ENCODE peak calls at places on chromosomes 4 and X, in eight cellular contexts. One of them, this sample, is unnamed.

GRCh38 chr4:4443821-4444220 is 56.9 kb downstream of the NSG1 start:
- DNase-seq in activated CD4-positive, alpha-beta memory T cell treated with anti-CD3 and anti-CD28 coated beads, Interleukin-2, amount 10 ng/mL, durations not matched to agents 7 days and 5 days: no peak
- DNase-seq in WERI-Rb-1: no peak
- DNase-seq in MCF 10A: peak
- DNase-seq in A549: peak
- DNase-seq in DMS79: no peak
- DNase-seq in T-helper 17 cell: no peak
- DNase-seq in GM20000: no peak
- DNase-seq in this sample: no peak

GRCh38 chrX:44580466-44580865 is 37.8 kb upstream of the FUNDC1 start:
- DNase-seq in activated CD4-positive, alpha-beta memory T cell treated with anti-CD3 and anti-CD28 coated beads, Interleukin-2, amount 10 ng/mL, durations not matched to agents 7 days and 5 days: no peak
- DNase-seq in WERI-Rb-1: no peak
- DNase-seq in MCF 10A: peak
- DNase-seq in A549: peak
- DNase-seq in DMS79: no peak
- DNase-seq in T-helper 17 cell: no peak
- DNase-seq in GM20000: no peak
- DNase-seq in this sample: no peak

GRCh38 chrX:21638311-21638710 is 19.8 kb downstream of the KLHL34 start:
- DNase-seq in activated CD4-positive, alpha-beta memory T cell treated with anti-CD3 and anti-CD28 coated beads, Interleukin-2, amount 10 ng/mL, durations not matched to agents 7 days and 5 days: no peak
- DNase-seq in WERI-Rb-1: no peak
- DNase-seq in MCF 10A: no peak
- DNase-seq in A549: no peak
- DNase-seq in DMS79: no peak
- DNase-seq in T-helper 17 cell: no peak
- DNase-seq in GM20000: no peak
- DNase-seq in this sample: no peak

GRCh38 chrX:42269186-42269585 is 345.8 kb upstream of the CASK start:
- DNase-seq in activated CD4-positive, alpha-beta memory T cell treated with anti-CD3 and anti-CD28 coated beads, Interleukin-2, amount 10 ng/mL, durations not matched to agents 7 days and 5 days: no peak
- DNase-seq in WERI-Rb-1: no peak
- DNase-seq in MCF 10A: peak
- DNase-seq in A549: no peak
- DNase-seq in DMS79: no peak
- DNase-seq in T-helper 17 cell: no peak
- DNase-seq in GM20000: no peak
- DNase-seq in this sample: no peak

GRCh38 chr4:109298279-109299010 is 4.0 kb downstream of the COL25A1 start:
- DNase-seq in activated CD4-positive, alpha-beta memory T cell treated with anti-CD3 and anti-CD28 coated beads, Interleukin-2, amount 10 ng/mL, durations not matched to agents 7 days and 5 days: no peak
- DNase-seq in WERI-Rb-1: peak
- DNase-seq in MCF 10A: peak
- DNase-seq in A549: peak
- DNase-seq in DMS79: no peak
- DNase-seq in T-helper 17 cell: no peak
- DNase-seq in GM20000: peak
- DNase-seq in this sample: no peak

GRCh38 chrX:32673193-32673592 is 538.2 kb downstream of the DMD start:
- DNase-seq in activated CD4-positive, alpha-beta memory T cell treated with anti-CD3 and anti-CD28 coated beads, Interleukin-2, amount 10 ng/mL, durations not matched to agents 7 days and 5 days: no peak
- DNase-seq in WERI-Rb-1: no peak
- DNase-seq in MCF 10A: peak
- DNase-seq in A549: peak
- DNase-seq in DMS79: no peak
- DNase-seq in T-helper 17 cell: no peak
- DNase-seq in GM20000: no peak
- DNase-seq in this sample: no peak

GRCh38 chr4:2142630-2143427 is 83.7 kb downstream of the NAT8L start:
- DNase-seq in activated CD4-positive, alpha-beta memory T cell treated with anti-CD3 and anti-CD28 coated beads, Interleukin-2, amount 10 ng/mL, durations not matched to agents 7 days and 5 days: no peak
- DNase-seq in WERI-Rb-1: no peak
- DNase-seq in MCF 10A: peak
- DNase-seq in A549: no peak
- DNase-seq in DMS79: no peak
- DNase-seq in T-helper 17 cell: no peak
- DNase-seq in GM20000: no peak
- DNase-seq in this sample: no peak

GRCh38 chr4:168632246-168632832 is 135.5 kb downstream of the PALLD start:
- DNase-seq in activated CD4-positive, alpha-beta memory T cell treated with anti-CD3 and anti-CD28 coated beads, Interleukin-2, amount 10 ng/mL, durations not matched to agents 7 days and 5 days: no peak
- DNase-seq in WERI-Rb-1: no peak
- DNase-seq in MCF 10A: no peak
- DNase-seq in A549: no peak
- DNase-seq in DMS79: no peak
- DNase-seq in T-helper 17 cell: no peak
- DNase-seq in GM20000: no peak
- DNase-seq in this sample: no peak

GRCh38 chrX:118824173-118824782 is 654 bp downstream of the ZCCHC12 start:
- DNase-seq in activated CD4-positive, alpha-beta memory T cell treated with anti-CD3 and anti-CD28 coated beads, Interleukin-2, amount 10 ng/mL, durations not matched to agents 7 days and 5 days: no peak
- DNase-seq in WERI-Rb-1: no peak
- DNase-seq in MCF 10A: no peak
- DNase-seq in A549: no peak
- DNase-seq in DMS79: no peak
- DNase-seq in T-helper 17 cell: no peak
- DNase-seq in GM20000: no peak
- DNase-seq in this sample: no peak

GRCh38 chrX:40077906-40078305 is 19.9 kb downstream of the BCOR start:
- DNase-seq in activated CD4-positive, alpha-beta memory T cell treated with anti-CD3 and anti-CD28 coated beads, Interleukin-2, amount 10 ng/mL, durations not matched to agents 7 days and 5 days: no peak
- DNase-seq in WERI-Rb-1: no peak
- DNase-seq in MCF 10A: no peak
- DNase-seq in A549: no peak
- DNase-seq in DMS79: no peak
- DNase-seq in T-helper 17 cell: no peak
- DNase-seq in GM20000: no peak
- DNase-seq in this sample: no peak

GRCh38 chr4:53905935-53906377 is 158.4 kb downstream of the CHIC2 start:
- DNase-seq in activated CD4-positive, alpha-beta memory T cell treated with anti-CD3 and anti-CD28 coated beads, Interleukin-2, amount 10 ng/mL, durations not matched to agents 7 days and 5 days: peak
- DNase-seq in WERI-Rb-1: no peak
- DNase-seq in MCF 10A: peak
- DNase-seq in A549: peak
- DNase-seq in DMS79: no peak
- DNase-seq in T-helper 17 cell: no peak
- DNase-seq in GM20000: no peak
- DNase-seq in this sample: no peak

GRCh38 chr4:2761035-2761923 is 5.1 kb upstream of the TNIP2 start:
- DNase-seq in activated CD4-positive, alpha-beta memory T cell treated with anti-CD3 and anti-CD28 coated beads, Interleukin-2, amount 10 ng/mL, durations not matched to agents 7 days and 5 days: peak
- DNase-seq in WERI-Rb-1: no peak
- DNase-seq in MCF 10A: peak
- DNase-seq in A549: no peak
- DNase-seq in DMS79: no peak
- DNase-seq in T-helper 17 cell: no peak
- DNase-seq in GM20000: peak
- DNase-seq in this sample: peak

GRCh38 chr4:152398060-152398459 is 137.8 kb downstream of the FBXW7 start:
- DNase-seq in activated CD4-positive, alpha-beta memory T cell treated with anti-CD3 and anti-CD28 coated beads, Interleukin-2, amount 10 ng/mL, durations not matched to agents 7 days and 5 days: no peak
- DNase-seq in WERI-Rb-1: no peak
- DNase-seq in MCF 10A: peak
- DNase-seq in A549: peak
- DNase-seq in DMS79: no peak
- DNase-seq in T-helper 17 cell: no peak
- DNase-seq in GM20000: no peak
- DNase-seq in this sample: no peak

GRCh38 chr4:47071863-47072441 is 40.6 kb downstream of the GABRB1 start:
- DNase-seq in activated CD4-positive, alpha-beta memory T cell treated with anti-CD3 and anti-CD28 coated beads, Interleukin-2, amount 10 ng/mL, durations not matched to agents 7 days and 5 days: no peak
- DNase-seq in WERI-Rb-1: no peak
- DNase-seq in MCF 10A: peak
- DNase-seq in A549: no peak
- DNase-seq in DMS79: no peak
- DNase-seq in T-helper 17 cell: no peak
- DNase-seq in GM20000: no peak
- DNase-seq in this sample: no peak

GRCh38 chr4:7160951-7161440 is 31.3 kb upstream of the SORCS2 start:
- DNase-seq in activated CD4-positive, alpha-beta memory T cell treated with anti-CD3 and anti-CD28 coated beads, Interleukin-2, amount 10 ng/mL, durations not matched to agents 7 days and 5 days: no peak
- DNase-seq in WERI-Rb-1: no peak
- DNase-seq in MCF 10A: no peak
- DNase-seq in A549: no peak
- DNase-seq in DMS79: no peak
- DNase-seq in T-helper 17 cell: no peak
- DNase-seq in GM20000: no peak
- DNase-seq in this sample: no peak

GRCh38 chrX:109990582-109991276 is 12.2 kb upstream of the TMEM164 start:
- DNase-seq in activated CD4-positive, alpha-beta memory T cell treated with anti-CD3 and anti-CD28 coated beads, Interleukin-2, amount 10 ng/mL, durations not matched to agents 7 days and 5 days: no peak
- DNase-seq in WERI-Rb-1: no peak
- DNase-seq in MCF 10A: no peak
- DNase-seq in A549: no peak
- DNase-seq in DMS79: no peak
- DNase-seq in T-helper 17 cell: no peak
- DNase-seq in GM20000: no peak
- DNase-seq in this sample: no peak

GRCh38 chr4:105145913-105146285 is 777 bp upstream of the TET2 start:
- DNase-seq in activated CD4-positive, alpha-beta memory T cell treated with anti-CD3 and anti-CD28 coated beads, Interleukin-2, amount 10 ng/mL, durations not matched to agents 7 days and 5 days: peak
- DNase-seq in WERI-Rb-1: no peak
- DNase-seq in MCF 10A: no peak
- DNase-seq in A549: no peak
- DNase-seq in DMS79: no peak
- DNase-seq in T-helper 17 cell: peak
- DNase-seq in GM20000: peak
- DNase-seq in this sample: peak

GRCh38 chr4:42359686-42360085 is 37.6 kb upstream of the SHISA3 start:
- DNase-seq in activated CD4-positive, alpha-beta memory T cell treated with anti-CD3 and anti-CD28 coated beads, Interleukin-2, amount 10 ng/mL, durations not matched to agents 7 days and 5 days: no peak
- DNase-seq in WERI-Rb-1: no peak
- DNase-seq in MCF 10A: no peak
- DNase-seq in A549: no peak
- DNase-seq in DMS79: no peak
- DNase-seq in T-helper 17 cell: no peak
- DNase-seq in GM20000: no peak
- DNase-seq in this sample: no peak

GRCh38 chr4:55947254-55947882 is 1.4 kb upstream of the CEP135 start:
- DNase-seq in activated CD4-positive, alpha-beta memory T cell treated with anti-CD3 and anti-CD28 coated beads, Interleukin-2, amount 10 ng/mL, durations not matched to agents 7 days and 5 days: no peak
- DNase-seq in WERI-Rb-1: no peak
- DNase-seq in MCF 10A: peak
- DNase-seq in A549: no peak
- DNase-seq in DMS79: no peak
- DNase-seq in T-helper 17 cell: no peak
- DNase-seq in GM20000: peak
- DNase-seq in this sample: peak

GRCh38 chrX:10677490-10677889 is 57.1 kb upstream of the MID1 start:
- DNase-seq in activated CD4-positive, alpha-beta memory T cell treated with anti-CD3 and anti-CD28 coated beads, Interleukin-2, amount 10 ng/mL, durations not matched to agents 7 days and 5 days: no peak
- DNase-seq in WERI-Rb-1: no peak
- DNase-seq in MCF 10A: no peak
- DNase-seq in A549: no peak
- DNase-seq in DMS79: no peak
- DNase-seq in T-helper 17 cell: no peak
- DNase-seq in GM20000: no peak
- DNase-seq in this sample: no peak

This sample was measured in left colon.